ENCODE peak calls at places on chromosomes 7 and 10, in five cellular contexts. V is heart right ventricle, T is uterus, W is upper lobe of left lung, O is kidney. M is an unnamed sample.

GRCh38 chr7:5179756-5180155 is 10.3 kb upstream of the WIPI2 start:
- DNase-seq in V (no peak), T (no peak), W (no peak), O (no peak), M (no peak)

GRCh38 chr10:19683326-19683725 is 132.9 kb upstream of the PLXDC2 start:
- DNase-seq in V (no peak), T (no peak), W (no peak), O (no peak), M (no peak)

GRCh38 chr10:131075218-131075770 is 236.2 kb downstream of the TCERG1L start:
- DNase-seq in V (no peak), T (no peak), W (peak; percentile 72), O (no peak), M (no peak)

GRCh38 chr7:156927571-156928405 is 21.7 kb upstream of the NOM1 start:
- DNase-seq in V (no peak), T (no peak), W (no peak), O (no peak), M (no peak)

GRCh38 chr10:102120987-102121738 is 995 bp upstream of the LDB1 start:
- DNase-seq in V (peak; percentile 81), T (peak; percentile 85), W (peak; percentile 69), O (peak; percentile 86), M (peak; percentile 59)

GRCh38 chr7:90625562-90625961 is 29.4 kb downstream of the CDK14 start:
- DNase-seq in V (peak; percentile 30), T (peak; percentile 64), W (no peak), O (peak; percentile 61), M (no peak)

GRCh38 chr10:102660891-102661613 is 16.8 kb downstream of the TRIM8 start:
- DNase-seq in V (peak; percentile 67), T (peak; percentile 57), W (peak; percentile 89), O (no peak), M (peak; percentile 80)

GRCh38 chr7:83976302-83976701 is 218.3 kb downstream of the SEMA3A start:
- DNase-seq in V (peak; percentile 4), T (no peak), W (no peak), O (no peak), M (no peak)

GRCh38 chr10:123897146-123897545 is 5.5 kb upstream of the CPXM2 start:
- DNase-seq in V (no peak), T (no peak), W (no peak), O (no peak), M (no peak)

GRCh38 chr10:4234661-4235060 is 449.7 kb upstream of the KLF6 start:
- DNase-seq in V (no peak), T (no peak), W (no peak), O (no peak), M (no peak)

GRCh38 chr7:134293029-134293740 is 23.5 kb downstream of the SLC35B4 start:
- DNase-seq in V (no peak), T (no peak), W (peak; percentile 31), O (no peak), M (peak; percentile 59)

GRCh38 chr10:34723746-34724145 is 91.3 kb downstream of the PARD3 start:
- DNase-seq in V (peak; percentile 67), T (peak; percentile 33), W (no peak), O (no peak), M (no peak)

GRCh38 chr7:15836041-15836440 is 149.6 kb upstream of the MEOX2 start:
- DNase-seq in V (no peak), T (no peak), W (no peak), O (no peak), M (no peak)

GRCh38 chr7:15837627-15838026 is 151.1 kb upstream of the MEOX2 start:
- DNase-seq in V (no peak), T (no peak), W (no peak), O (no peak), M (no peak)

GRCh38 chr7:15839415-15840100 is 153.1 kb upstream of the MEOX2 start:
- DNase-seq in V (peak; percentile 83), T (peak; percentile 58), W (no peak), O (peak; percentile 73), M (peak; percentile 46)
- H3K27ac ChIP-seq in V (peak overlapping the region; percentile 78), T (peak overlapping the region; percentile 61), W (no peak overlapping the region), O (no peak overlapping the region), M (peak overlapping the region; percentile 70)

GRCh38 chr7:52723606-52724005 is 311.8 kb upstream of the POM121L12 start:
- DNase-seq in V (no peak), T (no peak), W (no peak), O (no peak), M (no peak)
- H3K4me1 ChIP-seq in V (no peaks in the 10 kb centered on the region), T (no peaks in the 10 kb centered on the region), W (peaks cover 4% of the 10 kb centered on the region), O (no peaks in the 10 kb centered on the region), M (no peaks in the 10 kb centered on the region)

GRCh38 chr10:116696919-116697318 is 45.4 kb downstream of the HSPA12A start:
- DNase-seq in V (no peak), T (no peak), W (no peak), O (no peak), M (no peak)

GRCh38 chr10:116691544-116692126 is 50.7 kb downstream of the HSPA12A start:
- DNase-seq in V (peak; percentile 29), T (peak; percentile 70), W (no peak), O (no peak), M (no peak)

GRCh38 chr10:116692225-116692624 is 50.1 kb downstream of the HSPA12A start:
- DNase-seq in V (no peak), T (no peak), W (no peak), O (no peak), M (no peak)

GRCh38 chr10:116694927-116695268 is 47.5 kb downstream of the HSPA12A start:
- DNase-seq in V (no peak), T (no peak), W (no peak), O (no peak), M (no peak)

GRCh38 chr10:116694253-116694926 is 48.0 kb downstream of the HSPA12A start:
- DNase-seq in V (no peak), T (no peak), W (no peak), O (no peak), M (no peak)
- H3K4me3 ChIP-seq in V (no peak overlapping the region), T (no peak overlapping the region), W (no peak overlapping the region), O (peak overlapping the region; percentile 19), M (no peak overlapping the region)

GRCh38 chr7:475951-476441 is 43.6 kb downstream of the PDGFA start:
- DNase-seq in V (no peak), T (no peak), W (peak; percentile 57), O (peak; percentile 59), M (no peak)
- H3K27ac ChIP-seq in V (no peak overlapping the region), T (no peak overlapping the region), W (no peak overlapping the region), O (no peak overlapping the region), M (no peak overlapping the region)

DNA sequence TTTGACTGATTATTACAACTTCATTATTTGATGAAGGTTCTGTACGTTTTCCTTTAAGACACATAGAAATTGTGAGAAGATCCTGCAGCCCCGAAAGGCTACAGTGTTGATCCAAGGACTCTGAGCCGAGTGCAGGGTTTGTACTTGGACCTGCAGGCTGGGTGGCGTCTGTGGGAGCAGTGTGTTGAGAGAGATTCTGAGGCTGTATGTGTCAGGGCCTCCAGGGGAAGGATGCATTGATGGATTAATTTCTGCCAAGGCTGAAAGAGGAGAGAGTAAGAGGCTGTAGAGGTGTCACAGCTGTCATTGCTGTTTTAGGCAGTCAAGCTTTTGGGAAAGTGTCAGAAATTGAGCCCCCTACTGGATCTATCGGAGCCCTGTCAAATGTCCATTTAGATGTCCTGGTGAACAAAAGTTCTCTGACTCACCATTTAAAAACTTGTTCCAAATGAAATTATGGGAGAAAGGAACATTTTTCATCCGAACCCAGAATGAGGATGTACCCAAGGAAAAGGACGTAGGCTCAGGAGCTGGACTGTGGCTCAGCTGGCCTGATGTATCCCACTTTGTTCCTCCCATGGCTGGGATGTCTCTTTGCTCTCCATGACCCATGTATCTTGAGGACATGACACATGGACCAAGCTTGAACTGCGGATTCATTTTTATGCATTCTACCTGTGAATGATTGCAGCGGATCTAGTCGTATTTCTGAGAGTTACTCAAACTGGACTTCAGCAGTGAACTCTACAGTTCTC is 102.2 kb downstream of the TCF7L2 start:
- DNase-seq in V (no peak), T (no peak), W (no peak), O (no peak), M (no peak)
- H3K4me1 ChIP-seq in V (peaks cover 7% of the 10 kb centered on the region), T (peaks cover 6% of the 10 kb centered on the region), W (peaks cover 24% of the 10 kb centered on the region), O (peaks cover 15% of the 10 kb centered on the region), M (peaks cover 49% of the 10 kb centered on the region)

GRCh38 chr7:9013940-9014339 is 580.5 kb downstream of the NXPH1 start:
- DNase-seq in V (no peak), T (no peak), W (no peak), O (no peak), M (no peak)
- H3K4me3 ChIP-seq in V (no peak overlapping the region), T (no peak overlapping the region), W (no peak overlapping the region), O (no peak overlapping the region), M (no peak overlapping the region)

GRCh38 chr7:131409129-131409766 is 81.6 kb downstream of the MKLN1 start:
- DNase-seq in V (no peak), T (no peak), W (no peak), O (no peak), M (no peak)
- H3K27ac ChIP-seq in V (no peak overlapping the region), T (no peak overlapping the region), W (no peak overlapping the region), O (no peak overlapping the region), M (no peak overlapping the region)